ENCODE peak calls at places on chromosomes 2 and 18, in four cellular contexts. G, L, Q and F are unnamed samples.
A peak's percentile ranks its signal among the peaks of the same experiment; 100 is the strongest.

GRCh38 chr2:157691695-157692094 is 63.0 kb upstream of the ACVR1C start:
- DNase-seq in G (no peak), L (no peak), Q (no peak), F (no peak)

GRCh38 chr2:66553370-66553769 is 118.4 kb downstream of the MEIS1 start:
- DNase-seq in G (no peak), L (peak; percentile 82), Q (no peak), F (peak; percentile 43)

GRCh38 chr18:34929336-34929780 is 111.9 kb upstream of the MAPRE2 start:
- DNase-seq in G (no peak), L (no peak), Q (no peak), F (no peak)

GRCh38 chr2:29223257-29223656 is 108.0 kb downstream of the CLIP4 start:
- DNase-seq in G (no peak), L (no peak), Q (no peak), F (no peak)

GRCh38 chr18:7201096-7201495 is 29.8 kb upstream of the LRRC30 start:
- DNase-seq in G (no peak), L (no peak), Q (no peak), F (no peak)

GRCh38 chr18:43271593-43272432 is 5.5 kb downstream of the SYT4 start:
- DNase-seq in G (peak; percentile 31), L (no peak), Q (no peak), F (peak; percentile 32)

GRCh38 chr2:180180511-180180910 is 173.4 kb upstream of the CWC22 start:
- DNase-seq in G (no peak), L (no peak), Q (no peak), F (no peak)

GRCh38 chr18:43422483-43422882 is 145.2 kb upstream of the SYT4 start:
- DNase-seq in G (no peak), L (peak; percentile 67), Q (no peak), F (peak; percentile 34)